ENCODE peak calls at places on chromosomes 13 and 19, in seven cellular contexts. Y is fibroblast of mammary gland; T is foreskin fibroblast; Z is CD8-positive, alpha-beta memory T cell; W is HCT116; M is aorta; A is HFF-Myc. F is an unnamed sample.

GRCh38 chr13:75222031-75222430 is 259.9 kb downstream of the TBC1D4 start:
- DNase-seq in Y (peak), T (peak), Z (no peak), W (no peak), M (no peak), A (no peak), F (no peak)

GRCh38 chr19:44925114-44925891 is 10.9 kb downstream of the APOC1 start:
- DNase-seq in Y (peak), T (peak), Z (no peak), W (no peak), M (peak), A (no peak), F (peak)

GRCh38 chr19:55579766-55580621 is 654 bp downstream of the ZNF579 start:
- DNase-seq in Y (no peak), T (no peak), Z (peak), W (no peak), M (no peak), A (no peak), F (no peak)

GRCh38 chr13:21625366-21625765 is 21.4 kb upstream of the MICU2 start:
- DNase-seq in Y (peak), T (no peak), Z (no peak), W (peak), M (no peak), A (no peak), F (no peak)

GRCh38 chr13:27024062-27024461 is 147.5 kb downstream of the USP12 start:
- DNase-seq in Y (no peak), T (no peak), Z (no peak), W (no peak), M (no peak), A (no peak), F (no peak)

GRCh38 chr19:52492201-52492960 is 35.1 kb upstream of the ZNF808 start:
- DNase-seq in Y (no peak), T (peak), Z (no peak), W (no peak), M (no peak), A (no peak), F (no peak)

GRCh38 chr13:22828081-22828480 is 352.7 kb upstream of the SGCG start:
- DNase-seq in Y (peak), T (no peak), Z (no peak), W (no peak), M (no peak), A (no peak), F (no peak)

GRCh38 chr13:111201304-111201940 is 86.3 kb downstream of the ARHGEF7 start:
- DNase-seq in Y (no peak), T (no peak), Z (no peak), W (no peak), M (no peak), A (no peak), F (no peak)

GRCh38 chr13:29480893-29481525 is 114.5 kb downstream of the SLC7A1 start:
- DNase-seq in Y (no peak), T (no peak), Z (no peak), W (no peak), M (no peak), A (no peak), F (no peak)

GRCh38 chr13:36131931-36132297 is 732 bp upstream of the DCLK1 start:
- DNase-seq in Y (peak), T (no peak), Z (no peak), W (no peak), M (peak), A (no peak), F (peak)

GRCh38 chr13:98826156-98826555 is 73.7 kb upstream of the SLC15A1 start:
- DNase-seq in Y (no peak), T (no peak), Z (no peak), W (no peak), M (no peak), A (no peak), F (no peak)

GRCh38 chr13:25276748-25277147 is 10.5 kb downstream of the MTMR6 start:
- DNase-seq in Y (peak), T (peak), Z (no peak), W (no peak), M (no peak), A (no peak), F (no peak)

GRCh38 chr13:52085416-52085815 is 43.5 kb downstream of the NEK5 start:
- DNase-seq in Y (peak), T (peak), Z (no peak), W (no peak), M (no peak), A (peak), F (no peak)

GRCh38 chr13:113969973-113970611 is 3.8 kb downstream of the C13orf46 start:
- DNase-seq in Y (no peak), T (no peak), Z (peak), W (no peak), M (peak), A (no peak), F (peak)

GRCh38 chr13:59658027-59658735 is 505.5 kb downstream of the DIAPH3 start:
- DNase-seq in Y (no peak), T (no peak), Z (no peak), W (no peak), M (no peak), A (no peak), F (no peak)

GRCh38 chr13:110206170-110206569 is 100.8 kb downstream of the COL4A1 start:
- DNase-seq in Y (no peak), T (no peak), Z (no peak), W (no peak), M (no peak), A (no peak), F (no peak)

GRCh38 chr13:113005076-113005865 is 36.3 kb downstream of the MCF2L start:
- DNase-seq in Y (no peak), T (no peak), Z (no peak), W (no peak), M (no peak), A (no peak), F (no peak)

GRCh38 chr13:110455941-110456340 is 105.6 kb downstream of the RAB20 start:
- DNase-seq in Y (peak), T (peak), Z (peak), W (peak), M (peak), A (no peak), F (peak)

GRCh38 chr13:58397596-58398387 is 766.2 kb downstream of the PCDH17 start:
- DNase-seq in Y (no peak), T (no peak), Z (no peak), W (no peak), M (peak), A (no peak), F (peak)

GRCh38 chr13:60146491-60146890 is 17.2 kb downstream of the DIAPH3 start:
- DNase-seq in Y (peak), T (peak), Z (no peak), W (no peak), M (no peak), A (no peak), F (no peak)

GRCh38 chr13:82751221-82751620 is 1131.1 kb downstream of the SLITRK1 start:
- DNase-seq in Y (no peak), T (no peak), Z (no peak), W (no peak), M (no peak), A (no peak), F (no peak)

GRCh38 chr19:2549701-2550191 is 73.8 kb downstream of the GADD45B start:
- DNase-seq in Y (peak), T (peak), Z (no peak), W (no peak), M (peak), A (no peak), F (peak)

GRCh38 chr19:14487370-14488125 is 8.4 kb downstream of the GIPC1 start:
- DNase-seq in Y (no peak), T (no peak), Z (no peak), W (no peak), M (no peak), A (no peak), F (no peak)

GRCh38 chr19:38078302-38078930 is 145.6 kb downstream of the DPF1 start:
- DNase-seq in Y (no peak), T (no peak), Z (no peak), W (no peak), M (no peak), A (no peak), F (no peak)

GRCh38 chr13:113551081-113552000 is 33.2 kb upstream of the TFDP1 start:
- DNase-seq in Y (no peak), T (no peak), Z (peak), W (no peak), M (peak), A (no peak), F (peak)

GRCh38 chr19:42433503-42434260 is 6.5 kb upstream of the LIPE start:
- DNase-seq in Y (peak), T (peak), Z (peak), W (no peak), M (peak), A (no peak), F (peak)

GRCh38 chr13:63636231-63636993 is 2220.8 kb upstream of the PCDH20 start:
- DNase-seq in Y (no peak), T (no peak), Z (no peak), W (peak), M (no peak), A (no peak), F (no peak)

GRCh38 chr13:24905242-24905641 is 141.3 kb downstream of the RNF17 start:
- DNase-seq in Y (peak), T (no peak), Z (no peak), W (no peak), M (no peak), A (no peak), F (no peak)

GRCh38 chr13:78020861-78021260 is 102.2 kb upstream of the EDNRB start:
- DNase-seq in Y (no peak), T (no peak), Z (no peak), W (no peak), M (no peak), A (no peak), F (no peak)

GRCh38 chr19:44807652-44808462 is 1.0 kb upstream of the BCAM start:
- DNase-seq in Y (peak), T (no peak), Z (no peak), W (peak), M (no peak), A (no peak), F (peak)

GRCh38 chr19:1067341-1068103 is 555 bp downstream of the ARHGAP45 start:
- DNase-seq in Y (no peak), T (no peak), Z (peak), W (no peak), M (peak), A (no peak), F (no peak)

GRCh38 chr13:30382836-30383525 is 39.3 kb upstream of the UBE2L5 start:
- DNase-seq in Y (no peak), T (no peak), Z (no peak), W (no peak), M (no peak), A (no peak), F (no peak)

GRCh38 chr19:34209726-34210125 is 37.4 kb downstream of the LSM14A start:
- DNase-seq in Y (no peak), T (no peak), Z (no peak), W (no peak), M (no peak), A (no peak), F (no peak)

GRCh38 chr13:35512271-35512920 is 35.9 kb upstream of the MAB21L1 start:
- DNase-seq in Y (peak), T (peak), Z (no peak), W (no peak), M (no peak), A (peak), F (no peak)

GRCh38 chr19:2344381-2344870 is 15.6 kb upstream of the TMPRSS9 start:
- DNase-seq in Y (no peak), T (no peak), Z (no peak), W (no peak), M (no peak), A (no peak), F (no peak)

GRCh38 chr13:113273856-113274590 is 23.0 kb upstream of the LAMP1 start:
- DNase-seq in Y (peak), T (peak), Z (no peak), W (no peak), M (no peak), A (no peak), F (peak)

DNA sequence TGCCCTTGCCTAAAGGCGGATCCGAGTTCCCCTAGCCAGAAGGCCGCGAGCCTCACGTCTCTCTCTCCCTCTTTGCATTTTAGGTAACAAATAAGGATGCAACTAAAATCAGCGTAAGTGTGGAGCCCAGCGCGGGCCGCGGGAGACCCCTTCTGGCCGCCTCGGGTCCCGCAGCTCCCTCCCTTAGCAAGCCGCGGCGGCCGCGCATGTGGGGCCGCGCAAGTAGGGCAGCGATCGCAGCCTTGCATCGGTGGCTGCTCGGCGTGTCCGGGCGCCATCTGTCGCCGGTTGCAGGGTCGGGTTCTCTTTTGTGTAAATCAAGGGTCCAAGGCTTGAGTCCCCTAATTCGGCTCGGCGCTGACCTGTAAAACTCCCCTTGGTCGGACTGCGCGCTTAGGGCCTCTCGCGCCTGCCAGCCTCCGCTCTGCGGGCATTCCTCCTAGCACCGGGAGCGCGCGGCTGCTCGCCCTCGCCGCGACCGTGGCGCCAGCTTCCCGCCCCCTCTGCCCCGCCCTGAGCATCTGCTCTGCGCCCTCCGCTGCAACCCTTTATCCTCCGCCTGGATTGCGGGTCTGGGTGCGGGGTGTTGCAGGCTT is 2.7 kb downstream of the VSTM2B start:
- DNase-seq in Y (peak), T (peak), Z (peak), W (peak), M (peak), A (peak), F (peak)
- H3K4me3 ChIP-seq in Y (no peak), T (peak), Z (no peak), W (no peak), M (no peak), A (peak), F (peak)

DNA sequence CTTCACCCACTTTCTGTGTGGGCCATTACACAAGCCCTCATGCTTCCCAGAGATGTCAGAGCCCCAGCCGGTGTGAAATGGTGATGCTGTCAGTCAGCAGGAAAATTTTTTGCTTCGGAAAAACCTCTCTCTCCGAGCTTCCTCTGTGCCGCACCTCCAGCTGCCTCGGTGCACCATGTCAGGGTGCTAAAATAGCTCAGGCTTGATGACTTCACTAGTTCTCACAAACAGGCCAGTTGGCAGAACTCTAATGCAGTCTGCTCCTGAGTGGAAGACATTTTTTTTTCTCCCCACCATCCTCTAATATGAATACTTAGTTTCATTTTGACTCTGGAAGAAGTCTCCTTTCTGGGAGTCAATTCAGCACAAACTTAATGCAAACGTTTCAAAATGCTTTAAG is 71.3 kb downstream of the KLF12 start:
- DNase-seq in Y (peak), T (no peak), Z (peak), W (no peak), M (peak), A (no peak), F (no peak)
- H3K4me3 ChIP-seq in Y (no peak), T (peak), Z (peak), W (no peak), M (peak), A (no peak), F (peak)

DNA sequence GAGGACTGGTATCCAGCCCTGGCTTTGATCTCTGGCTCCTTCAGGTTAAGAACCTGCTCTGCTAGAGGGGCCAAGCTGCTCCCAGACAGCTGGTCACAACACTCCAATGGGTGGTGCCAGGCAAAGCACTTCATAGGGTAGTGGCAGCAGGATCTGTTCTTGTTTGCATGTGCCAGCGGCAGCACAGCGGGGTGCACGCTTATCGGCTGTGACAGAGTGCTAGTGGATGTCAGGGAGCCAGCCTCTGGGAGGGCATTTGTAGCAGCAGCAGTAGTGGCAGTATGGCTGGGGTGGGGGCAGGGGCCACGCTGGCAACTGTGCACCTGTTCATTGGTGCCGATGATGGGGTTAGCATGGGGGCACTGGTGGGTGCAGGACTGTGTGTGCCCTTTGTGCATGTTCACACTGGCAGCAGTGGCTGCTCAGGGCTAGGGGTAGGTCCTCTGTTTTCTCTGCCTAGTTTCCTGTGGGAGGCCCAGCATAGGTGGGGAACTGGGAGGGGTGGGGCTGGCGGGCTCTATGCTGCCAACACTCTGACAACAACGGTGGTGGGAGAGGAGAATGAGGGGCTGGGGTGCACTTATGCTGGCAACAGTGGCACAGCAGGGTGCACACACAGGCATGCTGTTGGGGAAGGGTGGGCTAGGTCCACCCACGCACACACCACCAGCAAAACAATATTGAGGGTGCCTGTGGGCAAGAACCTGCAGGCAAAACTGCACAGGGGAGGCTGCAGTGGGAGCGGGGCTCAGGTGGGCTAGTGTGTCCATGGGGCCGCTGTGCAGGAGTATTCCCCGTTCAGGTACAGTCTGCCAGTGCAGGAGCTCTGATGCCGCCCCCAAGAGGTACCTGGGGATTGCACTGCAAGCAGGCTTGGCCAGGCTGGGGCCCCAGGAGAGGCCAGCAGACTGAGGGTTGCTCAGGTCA is 19.3 kb downstream of the AP1M1 start:
- DNase-seq in Y (no peak), T (no peak), Z (no peak), W (no peak), M (peak), A (no peak), F (no peak)
- H3K4me3 ChIP-seq in Y (no peak), T (no peak), Z (peak), W (no peak), M (no peak), A (no peak), F (no peak)

DNA sequence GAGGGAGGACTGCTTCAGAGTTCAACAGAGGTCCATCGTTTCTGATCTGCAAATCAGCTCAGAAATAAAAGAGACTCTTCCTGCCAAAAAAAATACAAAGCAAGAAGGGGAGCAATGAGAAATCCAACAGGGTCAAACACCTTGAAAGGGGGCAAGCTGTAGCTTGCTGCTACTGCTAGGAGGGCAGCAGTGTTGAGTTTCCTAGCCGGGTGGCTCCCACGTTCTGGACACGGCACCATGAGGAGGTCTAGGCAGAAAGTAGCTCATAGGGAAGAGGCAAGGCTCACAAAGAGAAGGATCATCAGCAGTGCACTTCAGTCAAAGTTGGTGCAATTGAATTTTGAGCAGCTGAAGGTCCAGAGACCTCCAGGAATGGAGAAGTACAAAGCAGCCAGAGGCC is 75.3 kb downstream of the FOXO1 start:
- DNase-seq in Y (no peak), T (no peak), Z (no peak), W (no peak), M (no peak), A (no peak), F (no peak)
- H3K4me3 ChIP-seq in Y (no peak), T (no peak), Z (no peak), W (no peak), M (no peak), A (no peak), F (no peak)

GRCh38 chr19:58511353-58512208 is at the start of gene SLC27A5:
- DNase-seq in Y (no peak), T (no peak), Z (no peak), W (no peak), M (no peak), A (no peak), F (no peak)
- H3K4me3 ChIP-seq in Y (no peak), T (no peak), Z (no peak), W (no peak), M (no peak), A (no peak), F (no peak)

F was measured in upper lobe of right lung.